ENCODE peak calls at places on chromosome 11, in four cellular contexts. G is ascending aorta, B is upper lobe of right lung, O is amygdala. Z is an unnamed sample.

GRCh38 chr11:27088353-27088752 is 47.7 kb downstream of the BBOX1 start:
- DNase-seq in G (no peak), B (no peak), O (no peak), Z (no peak)

GRCh38 chr11:15146271-15147003 is 31.7 kb downstream of the INSC start:
- DNase-seq in G (no peak), B (no peak), O (no peak), Z (no peak)

GRCh38 chr11:45079943-45080719 is 66.3 kb upstream of the PRDM11 start:
- DNase-seq in G (no peak), B (no peak), O (no peak), Z (no peak)

GRCh38 chr11:3153291-3153861 is 11.7 kb downstream of the OSBPL5 start:
- DNase-seq in G (peak), B (no peak), O (no peak), Z (no peak)

GRCh38 chr11:100673063-100673462 is 14.0 kb upstream of the ARHGAP42 start:
- DNase-seq in G (no peak), B (no peak), O (no peak), Z (no peak)

GRCh38 chr11:61974766-61975631 is 7.6 kb upstream of the FTH1 start:
- DNase-seq in G (peak), B (peak), O (no peak), Z (no peak)

GRCh38 chr11:61153593-61154090 is 7.6 kb downstream of the VPS37C start:
- DNase-seq in G (no peak), B (no peak), O (no peak), Z (no peak)

GRCh38 chr11:61958590-61958989 is 8.4 kb downstream of the BEST1 start:
- DNase-seq in G (no peak), B (no peak), O (no peak), Z (peak)

GRCh38 chr11:13681470-13681869 is 13.0 kb downstream of the FAR1 start:
- DNase-seq in G (no peak), B (no peak), O (no peak), Z (no peak)

GRCh38 chr11:2444301-2445106 is at the start of the genes KCNQ1 and TRPM5:
- DNase-seq in G (no peak), B (peak), O (no peak), Z (no peak)

GRCh38 chr11:46900091-46900746 is 18.1 kb downstream of the LRP4 start:
- DNase-seq in G (no peak), B (no peak), O (no peak), Z (no peak)

GRCh38 chr11:66100272-66101037 is 30.4 kb downstream of the PACS1 start:
- DNase-seq in G (no peak), B (peak), O (no peak), Z (peak)

GRCh38 chr11:87819141-87819540 is 356.1 kb downstream of the RAB38 start:
- DNase-seq in G (no peak), B (no peak), O (no peak), Z (no peak)

GRCh38 chr11:76266701-76267100 is 60.4 kb upstream of the WNT11 start:
- DNase-seq in G (no peak), B (no peak), O (no peak), Z (no peak)

GRCh38 chr11:69344570-69345145 is 50.7 kb downstream of the MYEOV start:
- DNase-seq in G (no peak), B (peak), O (no peak), Z (peak)

GRCh38 chr11:113176971-113177370 is 137.4 kb upstream of the TTC12 start:
- DNase-seq in G (no peak), B (no peak), O (no peak), Z (no peak)